ENCODE peak calls at places on chromosomes 6 and 20, in six cellular contexts. X is epithelial cell of esophagus, F is uterus, G is A549, W is endothelial cell, N is GM13976. Z is an unnamed sample.

GRCh38 chr6:152404936-152405595 is 232.1 kb downstream of the SYNE1 start:
- DNase-seq in N (no peak), F (no peak), G (no peak), W (no peak), X (peak), Z (no peak)

GRCh38 chr6:82114748-82115147 is 132.8 kb downstream of the IBTK start:
- DNase-seq in N (no peak), G (no peak), W (no peak), X (no peak), F (no peak), Z (no peak)

GRCh38 chr20:621115-621756 is 11.1 kb upstream of the TCF15 start:
- DNase-seq in W (no peak), F (no peak), X (peak), N (no peak), G (no peak), Z (no peak)

GRCh38 chr6:38027685-38028373 is 208.3 kb downstream of the ZFAND3 start:
- DNase-seq in W (no peak), X (peak), F (no peak), G (no peak), N (no peak), Z (no peak)

GRCh38 chr6:40330301-40330721 is 256.9 kb downstream of the LRFN2 start:
- DNase-seq in N (no peak), F (no peak), G (no peak), W (no peak), X (no peak), Z (no peak)

GRCh38 chr6:36625161-36625919 is 31.2 kb downstream of the SRSF3 start:
- DNase-seq in G (no peak), X (peak), W (no peak), N (no peak), F (peak), Z (no peak)

GRCh38 chr6:150140236-150140969 is 2.4 kb upstream of the PPP1R14C start:
- DNase-seq in N (no peak), X (peak), G (no peak), F (no peak), W (no peak), Z (no peak)

GRCh38 chr6:119174879-119175817 is 96.7 kb upstream of the FAM184A start:
- DNase-seq in N (no peak), G (no peak), F (no peak), X (no peak), W (no peak), Z (no peak)

GRCh38 chr6:111573118-111573883 is 32.4 kb downstream of the TRAF3IP2 start:
- DNase-seq in G (no peak), F (no peak), N (no peak), X (peak), W (no peak), Z (no peak)

GRCh38 chr20:63846128-63846771 is 15.0 kb upstream of the ABHD16B start:
- DNase-seq in F (peak), X (no peak), N (no peak), G (peak), W (no peak), Z (peak)

GRCh38 chr6:47653706-47654105 is 44.7 kb upstream of the ADGRF4 start:
- DNase-seq in F (no peak), W (no peak), X (peak), G (no peak), N (no peak), Z (no peak)

GRCh38 chr6:153312633-153313032 is 181.6 kb upstream of the RGS17 start:
- DNase-seq in G (peak), X (peak), N (no peak), F (no peak), W (peak), Z (peak)

GRCh38 chr6:19892250-19892649 is 55.1 kb downstream of the ID4 start:
- DNase-seq in F (no peak), X (peak), N (no peak), G (no peak), W (no peak), Z (no peak)

GRCh38 chr20:57657537-57658446 is 37.6 kb upstream of the ZBP1 start:
- DNase-seq in W (peak), G (no peak), X (peak), N (no peak), F (peak), Z (peak)

GRCh38 chr6:17758113-17758512 is 51.4 kb upstream of the NUP153 start:
- DNase-seq in X (no peak), W (no peak), F (no peak), N (no peak), G (no peak), Z (no peak)

GRCh38 chr6:43331876-43332275 is 23.2 kb upstream of the CRIP3 start:
- DNase-seq in N (no peak), X (no peak), G (no peak), W (no peak), F (no peak), Z (no peak)

GRCh38 chr20:50900261-50900660 is 31.0 kb downstream of the ADNP start:
- DNase-seq in X (no peak), G (no peak), W (no peak), N (no peak), F (no peak), Z (no peak)

GRCh38 chr6:29764422-29765196 is 41.4 kb downstream of the HLA-F start:
- DNase-seq in F (no peak), W (no peak), G (no peak), N (no peak), X (peak), Z (no peak)

GRCh38 chr20:49810491-49811190 is 2.0 kb upstream of the SLC9A8 start:
- DNase-seq in G (no peak), X (peak), F (no peak), N (no peak), W (no peak), Z (no peak)

GRCh38 chr6:113052513-113052912 is 705.4 kb downstream of the RFPL4B start:
- DNase-seq in X (no peak), N (no peak), G (no peak), F (no peak), W (no peak), Z (no peak)

GRCh38 chr6:138115877-138116660 is 8.8 kb upstream of the PERP start:
- DNase-seq in G (peak), N (peak), W (peak), X (peak), F (peak), Z (peak)
- TF ChIP-seq CTCF in G (peak), N (peak), W (peak), X (peak), F (peak), Z (peak)

DNA sequence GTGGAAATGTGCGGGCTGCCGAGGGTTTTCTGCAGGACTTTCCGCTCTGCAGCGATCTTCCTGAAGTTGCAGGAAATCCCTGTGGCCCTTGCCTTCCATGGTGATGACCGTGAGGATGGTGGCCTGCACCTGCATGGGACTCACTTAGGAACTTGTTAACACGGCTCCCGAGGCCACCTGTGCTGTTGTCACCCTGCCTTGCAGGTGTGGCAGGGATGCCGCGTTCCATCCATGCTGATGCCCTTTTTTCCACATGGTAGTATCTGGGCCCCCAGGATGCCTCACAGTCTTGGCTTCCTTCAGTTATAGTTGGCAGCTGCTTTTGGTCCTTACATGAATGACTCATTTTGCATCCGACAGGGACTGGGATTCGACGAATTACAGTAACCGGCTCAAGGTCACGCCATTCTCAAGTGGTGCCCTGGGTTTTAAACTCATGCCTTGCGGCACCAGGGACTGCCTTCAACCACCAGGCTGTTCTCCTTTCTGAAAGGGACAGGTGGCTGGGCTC is 37.2 kb downstream of the SYNJ2 start:
- DNase-seq in N (no peak), X (no peak), W (no peak), G (no peak), F (no peak), Z (no peak)
- TF ChIP-seq CTCF in N (no peak), X (no peak), W (no peak), G (no peak), F (no peak), Z (no peak)

GRCh38 chr20:35674921-35675320 is 10.2 kb upstream of the CPNE1 start:
- DNase-seq in X (no peak), F (no peak), N (no peak), W (no peak), G (no peak), Z (no peak)

GRCh38 chr20:35681953-35682352 is 17.2 kb downstream of the NFS1 start:
- DNase-seq in F (no peak), X (no peak), W (no peak), N (no peak), G (no peak), Z (no peak)

GRCh38 chr20:35680464-35681183 is 15.9 kb upstream of the CPNE1 start:
- DNase-seq in F (no peak), N (no peak), X (no peak), G (no peak), W (no peak), Z (no peak)
- TF ChIP-seq CTCF in F (no peak), N (no peak), X (no peak), G (no peak), W (no peak), Z (no peak)

DNA sequence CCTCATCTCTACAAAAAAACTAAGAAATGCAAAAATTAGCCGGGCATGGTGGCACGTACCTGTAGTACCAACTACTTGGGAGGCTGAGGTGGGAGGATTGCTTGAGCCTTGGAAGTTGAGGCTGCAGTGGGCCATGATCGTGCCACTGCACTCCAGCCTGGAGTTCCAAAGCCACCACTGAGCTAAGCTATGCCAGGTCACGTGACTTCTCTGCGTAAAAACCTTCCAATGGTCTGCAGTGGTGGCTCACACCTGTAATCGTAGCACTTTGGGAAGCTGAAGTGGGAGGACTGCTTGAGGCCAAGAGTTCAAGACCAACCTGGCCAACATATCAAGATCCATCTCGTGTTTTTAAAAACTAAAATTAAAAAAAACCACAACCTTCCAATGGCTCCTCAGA is 1.7 kb downstream of the SF3B5 start:
- DNase-seq in N (no peak), G (no peak), F (no peak), X (no peak), W (no peak), Z (no peak)
- TF ChIP-seq CTCF in N (no peak), G (no peak), F (no peak), X (no peak), W (no peak), Z (no peak)

GRCh38 chr6:1313755-1314503 is 2.0 kb downstream of the FOXQ1 start:
- DNase-seq in N (peak), G (no peak), X (peak), W (peak), F (no peak), Z (no peak)
- TF ChIP-seq CTCF in N (peak), G (peak), X (no peak), W (peak), F (no peak), Z (no peak)

GRCh38 chr20:36663026-36663425 is 17.0 kb upstream of the SLA2 start:
- DNase-seq in F (no peak), W (no peak), N (no peak), X (no peak), G (no peak), Z (no peak)
- TF ChIP-seq CTCF in F (no peak), W (no peak), N (no peak), X (no peak), G (no peak), Z (no peak)

DNA sequence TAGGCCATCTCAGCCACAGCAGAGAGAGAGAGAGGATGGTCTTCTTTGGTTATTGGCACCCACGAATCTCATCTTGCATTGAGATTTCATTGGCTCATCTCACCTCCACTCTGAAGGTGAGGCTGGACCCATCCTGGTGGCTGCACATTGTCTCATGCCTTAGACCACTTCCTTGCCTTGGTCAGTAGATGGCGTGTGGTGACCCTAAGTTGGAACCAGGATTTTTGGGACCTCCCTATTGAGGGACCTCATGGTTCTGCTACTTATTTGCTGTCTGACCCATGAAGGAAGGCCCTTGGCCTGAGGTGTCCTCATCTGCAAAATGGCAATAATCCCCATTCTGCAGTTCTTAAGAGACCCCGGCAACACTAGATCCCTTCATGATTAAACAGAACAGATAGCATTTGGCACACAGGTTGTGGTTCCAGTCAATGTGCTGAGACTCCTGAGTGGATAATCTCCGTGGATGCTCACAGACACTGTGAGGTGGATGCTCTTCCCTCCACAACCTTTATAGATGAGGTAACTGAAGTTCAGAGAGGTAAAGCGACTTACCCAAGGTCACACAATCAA is 21.5 kb upstream of the AAR2 start:
- DNase-seq in W (no peak), G (peak), X (peak), F (no peak), N (peak), Z (no peak)
- TF ChIP-seq CTCF in W (peak), G (peak), X (peak), F (no peak), N (peak), Z (peak)

Z was measured in heart left ventricle.